ENCODE peak calls at places on chromosomes 16 and 17, in six cellular contexts. P is CD4-positive, CD25-positive, alpha-beta regulatory T cell; X is upper lobe of right lung; C is NT2/D1; S is body of pancreas; N is thoracic aorta. R is an unnamed sample. For H3K4me1 and H3K36me3, the result is how much of the 10 kb centered on the place peaks cover.

GRCh38 chr17:16444258-16444886 is 29.0 kb downstream of the TRPV2 start:
- DNase-seq in P (no peak), X (no peak), C (no peak), S (peak), N (no peak), R (no peak)

GRCh38 chr16:66344533-66345145 is 21.9 kb upstream of the CDH5 start:
- DNase-seq in P (peak), X (peak), C (peak), S (no peak), N (no peak), R (no peak)

GRCh38 chr17:82223517-82223916 is 5.3 kb upstream of the SLC16A3 start:
- DNase-seq in P (no peak), X (no peak), C (no peak), S (no peak), N (no peak), R (no peak)

GRCh38 chr16:68351991-68352431 is 41.2 kb downstream of the PRMT7 start:
- DNase-seq in P (no peak), X (no peak), C (no peak), S (no peak), N (no peak), R (no peak)

GRCh38 chr16:86725401-86725800 is 147.1 kb downstream of the FOXL1 start:
- DNase-seq in P (no peak), X (no peak), C (no peak), S (no peak), N (no peak), R (no peak)

GRCh38 chr16:13984794-13985193 is 64.8 kb downstream of the ERCC4 start:
- DNase-seq in P (no peak), X (no peak), C (no peak), S (no peak), N (no peak), R (no peak)

GRCh38 chr17:81693491-81694360 is 9.4 kb upstream of the MRPL12 start:
- DNase-seq in P (no peak), X (no peak), C (no peak), S (no peak), N (no peak), R (no peak)

GRCh38 chr17:79483842-79484241 is 127.0 kb downstream of the RBFOX3 start:
- DNase-seq in P (no peak), X (no peak), C (no peak), S (no peak), N (no peak), R (no peak)

GRCh38 chr17:67770539-67770938 is 52.8 kb downstream of the NOL11 start:
- DNase-seq in P (no peak), X (no peak), C (no peak), S (no peak), N (no peak), R (no peak)

GRCh38 chr17:31581491-31581890 is 190.0 kb downstream of the RAB11FIP4 start:
- DNase-seq in P (no peak), X (no peak), C (no peak), S (no peak), N (no peak), R (no peak)

GRCh38 chr17:28925912-28926365 is 23.1 kb upstream of the DHRS13 start:
- DNase-seq in P (peak), X (no peak), C (no peak), S (no peak), N (no peak), R (no peak)

GRCh38 chr16:89369266-89369895 is 121.0 kb downstream of the ANKRD11 start:
- DNase-seq in P (no peak), X (peak), C (no peak), S (no peak), N (no peak), R (no peak)

GRCh38 chr16:9048302-9048700 is 43.1 kb upstream of the HAPSTR1 start:
- DNase-seq in P (no peak), X (no peak), C (no peak), S (no peak), N (no peak), R (no peak)

GRCh38 chr16:22323173-22323997 is 26.2 kb downstream of the POLR3E start:
- DNase-seq in P (no peak), X (peak), C (no peak), S (no peak), N (no peak), R (no peak)

GRCh38 chr17:42708588-42708987 is 26.3 kb downstream of the CNTNAP1 start:
- DNase-seq in P (no peak), X (no peak), C (no peak), S (no peak), N (no peak), R (no peak)

GRCh38 chr17:44187131-44187899 is 543 bp downstream of the TMUB2 start:
- DNase-seq in P (peak), X (no peak), C (no peak), S (no peak), N (no peak), R (no peak)

GRCh38 chr17:78364436-78365281 is 4.8 kb upstream of the SOCS3 start:
- DNase-seq in P (no peak), X (no peak), C (no peak), S (no peak), N (no peak), R (no peak)

GRCh38 chr16:50308237-50308965 is 42.0 kb downstream of the ADCY7 start:
- DNase-seq in P (no peak), X (no peak), C (no peak), S (peak), N (no peak), R (no peak)

GRCh38 chr17:72404872-72405271 is 284.1 kb downstream of the SOX9 start:
- DNase-seq in P (no peak), X (no peak), C (no peak), S (no peak), N (no peak), R (no peak)

GRCh38 chr17:13568746-13569739 is 32.7 kb downstream of the HS3ST3A1 start:
- DNase-seq in P (no peak), X (no peak), C (no peak), S (no peak), N (no peak), R (no peak)

GRCh38 chr16:46746821-46747776 is 1.0 kb downstream of the MYLK3 start:
- DNase-seq in P (no peak), X (peak), C (peak), S (no peak), N (no peak), R (no peak)

GRCh38 chr17:82859431-82860403 is 19.9 kb upstream of the ZNF750 start:
- DNase-seq in P (peak), X (peak), C (no peak), S (no peak), N (no peak), R (no peak)

GRCh38 chr17:45313927-45314760 is 2.7 kb downstream of the MAP3K14 start:
- DNase-seq in P (peak), X (no peak), C (no peak), S (no peak), N (no peak), R (no peak)
- H3K4me1 ChIP-seq in P (half or more), X (half or more), C (under half), S (half or more), N (half or more), R (under half)

DNA sequence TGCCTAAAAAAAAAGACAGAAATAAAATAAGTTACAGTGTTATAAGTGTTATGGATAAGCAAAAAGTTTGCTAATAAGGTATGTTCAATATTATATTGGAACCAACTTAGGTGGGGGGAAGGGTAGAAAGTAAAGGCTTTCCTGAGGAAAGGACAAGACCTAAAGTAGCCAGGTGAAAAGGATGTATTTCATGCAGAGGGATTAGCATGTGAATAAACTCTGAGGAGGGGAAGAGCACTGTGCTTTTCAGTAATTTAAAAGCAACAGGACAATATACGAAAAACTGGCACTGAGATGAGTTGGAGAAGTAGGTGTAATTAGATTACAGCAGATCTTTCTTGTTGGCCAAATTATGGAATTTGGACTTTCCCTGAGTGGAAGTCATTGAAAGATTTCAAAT is 7.6 kb downstream of the TOP2A start:
- DNase-seq in P (no peak), X (no peak), C (no peak), S (no peak), N (no peak), R (no peak)
- H3K4me3 ChIP-seq in P (no peak), X (no peak), C (no peak), S (no peak), N (no peak), R (no peak)

DNA sequence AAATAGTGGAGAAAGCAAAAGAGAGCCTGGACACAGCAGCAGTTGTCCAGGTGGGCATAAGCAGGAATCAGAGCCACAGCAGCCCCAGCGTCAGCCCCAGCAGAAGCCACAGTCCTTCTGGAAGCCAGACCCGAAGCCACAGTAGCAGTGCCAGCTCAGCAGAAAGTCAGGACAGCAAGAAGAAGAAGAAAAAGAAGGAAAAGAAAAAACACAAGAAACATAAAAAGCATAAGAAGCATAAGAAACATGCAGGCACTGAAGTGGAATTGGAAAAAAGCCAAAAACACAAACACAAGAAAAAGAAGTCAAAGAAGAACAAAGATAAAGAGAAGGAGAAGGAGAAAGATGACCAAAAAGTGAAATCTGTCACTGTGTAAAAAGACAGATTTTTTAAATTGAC is 32.7 kb downstream of the RBBP6 start:
- DNase-seq in P (no peak), X (no peak), C (no peak), S (no peak), N (no peak), R (no peak)
- H3K36me3 ChIP-seq in P (under half), X (half or more), C (half or more), S (under half), N (under half), R (under half)

GRCh38 chr17:3282901-3283300 is 15.3 kb downstream of the OR3A1 start:
- DNase-seq in P (no peak), X (no peak), C (no peak), S (no peak), N (no peak), R (no peak)
- H3K4me1 ChIP-seq in P (under half), X (under half), C (under half), S (under half), N (under half), R (under half)

GRCh38 chr16:64657316-64658011 is 464.4 kb downstream of the CDH11 start:
- DNase-seq in P (no peak), X (no peak), C (no peak), S (no peak), N (no peak), R (no peak)

GRCh38 chr16:64654137-64654652 is 467.7 kb downstream of the CDH11 start:
- DNase-seq in P (no peak), X (no peak), C (no peak), S (no peak), N (no peak), R (no peak)

GRCh38 chr16:64656471-64656870 is 465.4 kb downstream of the CDH11 start:
- DNase-seq in P (no peak), X (no peak), C (no peak), S (no peak), N (no peak), R (no peak)

DNA sequence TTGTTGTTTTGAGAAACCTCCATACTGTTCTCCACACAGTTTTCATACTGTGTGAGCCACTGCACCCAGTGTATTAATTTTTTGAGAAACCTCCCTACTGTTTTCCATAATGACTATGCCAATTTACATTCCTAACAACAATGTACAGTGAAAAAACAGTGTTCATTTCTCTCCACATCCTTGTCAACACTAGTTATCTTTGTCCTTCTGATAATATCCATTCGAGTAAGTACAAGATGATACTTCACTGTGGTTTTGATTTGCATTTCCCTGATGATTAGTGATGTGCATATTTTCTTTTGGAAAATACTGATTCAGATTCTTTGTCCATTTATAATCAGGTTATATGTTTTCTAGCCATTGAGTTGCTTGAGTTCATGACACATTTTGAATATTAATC is 462.0 kb downstream of the CDH11 start:
- DNase-seq in P (no peak), X (no peak), C (no peak), S (no peak), N (no peak), R (no peak)
- H3K4me3 ChIP-seq in P (no peak), X (no peak), C (no peak), S (no peak), N (no peak), R (no peak)